ENCODE peak calls at places on chromosomes 3 and 15, in five cellular contexts. One of them, this sample, is unnamed.

GRCh38 chr3:38454884-38455638 is 1.4 kb downstream of the ACVR2B start:
- DNase-seq in dorsolateral prefrontal cortex: peak; percentile 79
- DNase-seq in Karpas-422: peak; percentile 48
- DNase-seq in upper lobe of right lung: peak; percentile 89
- DNase-seq in stomach: peak; percentile 87
- DNase-seq in this sample: peak; percentile 96

GRCh38 chr15:88615303-88616107 is 5.6 kb upstream of the AEN start:
- DNase-seq in stomach: peak; percentile 79
- DNase-seq in upper lobe of right lung: no peak
- DNase-seq in dorsolateral prefrontal cortex: no peak
- DNase-seq in Karpas-422: no peak
- DNase-seq in this sample: no peak

GRCh38 chr15:85607842-85608241 is 186.9 kb downstream of the KLHL25 start:
- DNase-seq in Karpas-422: no peak
- DNase-seq in stomach: no peak
- DNase-seq in dorsolateral prefrontal cortex: no peak
- DNase-seq in upper lobe of right lung: no peak
- DNase-seq in this sample: no peak

GRCh38 chr3:124834723-124835718 is 52.1 kb downstream of the ITGB5 start:
- DNase-seq in stomach: peak; percentile 80
- DNase-seq in Karpas-422: no peak
- DNase-seq in dorsolateral prefrontal cortex: peak; percentile 10
- DNase-seq in upper lobe of right lung: no peak
- DNase-seq in this sample: peak; percentile 86

GRCh38 chr3:158789592-158789991 is 12.3 kb upstream of the MFSD1 start:
- DNase-seq in Karpas-422: peak; percentile 58
- DNase-seq in dorsolateral prefrontal cortex: no peak
- DNase-seq in stomach: no peak
- DNase-seq in upper lobe of right lung: no peak
- DNase-seq in this sample: no peak

GRCh38 chr3:181712505-181713299 is 977 bp downstream of the SOX2 start:
- DNase-seq in dorsolateral prefrontal cortex: no peak
- DNase-seq in upper lobe of right lung: peak; percentile 61
- DNase-seq in Karpas-422: no peak
- DNase-seq in stomach: peak; percentile 39
- DNase-seq in this sample: peak; percentile 83

GRCh38 chr15:29631076-29632070 is 190.9 kb downstream of the TJP1 start:
- DNase-seq in stomach: no peak
- DNase-seq in dorsolateral prefrontal cortex: no peak
- DNase-seq in upper lobe of right lung: peak; percentile 67
- DNase-seq in Karpas-422: no peak
- DNase-seq in this sample: no peak

GRCh38 chr3:127961963-127962362 is 46.9 kb downstream of the KBTBD12 start:
- DNase-seq in Karpas-422: no peak
- DNase-seq in stomach: peak; percentile 37
- DNase-seq in dorsolateral prefrontal cortex: no peak
- DNase-seq in upper lobe of right lung: no peak
- DNase-seq in this sample: peak; percentile 56

GRCh38 chr3:40770046-40770445 is 245.3 kb downstream of the ZNF621 start:
- DNase-seq in dorsolateral prefrontal cortex: no peak
- DNase-seq in upper lobe of right lung: no peak
- DNase-seq in Karpas-422: no peak
- DNase-seq in stomach: no peak
- DNase-seq in this sample: no peak

GRCh38 chr3:104610730-104611652 is 755.7 kb upstream of the ALCAM start:
- DNase-seq in stomach: peak; percentile 49
- DNase-seq in Karpas-422: no peak
- DNase-seq in dorsolateral prefrontal cortex: no peak
- DNase-seq in upper lobe of right lung: no peak
- DNase-seq in this sample: no peak

GRCh38 chr15:70271422-70272088 is 173.8 kb upstream of the TLE3 start:
- DNase-seq in dorsolateral prefrontal cortex: no peak
- DNase-seq in upper lobe of right lung: no peak
- DNase-seq in Karpas-422: no peak
- DNase-seq in stomach: no peak
- DNase-seq in this sample: peak; percentile 81

GRCh38 chr15:73323374-73323955 is 45.3 kb downstream of the HCN4 start:
- DNase-seq in Karpas-422: no peak
- DNase-seq in dorsolateral prefrontal cortex: no peak
- DNase-seq in upper lobe of right lung: no peak
- DNase-seq in stomach: no peak
- DNase-seq in this sample: no peak
- H3K27ac ChIP-seq in Karpas-422: no peak overlapping the region
- H3K27ac ChIP-seq in dorsolateral prefrontal cortex: no peak overlapping the region
- H3K27ac ChIP-seq in upper lobe of right lung: no peak overlapping the region
- H3K27ac ChIP-seq in stomach: no peak overlapping the region
- H3K27ac ChIP-seq in this sample: no peak overlapping the region

GRCh38 chr3:71797455-71797854 is 12.5 kb upstream of the PROK2 start:
- DNase-seq in stomach: no peak
- DNase-seq in upper lobe of right lung: no peak
- DNase-seq in dorsolateral prefrontal cortex: no peak
- DNase-seq in Karpas-422: no peak
- DNase-seq in this sample: no peak

GRCh38 chr3:71800023-71800422 is 15.1 kb upstream of the PROK2 start:
- DNase-seq in dorsolateral prefrontal cortex: no peak
- DNase-seq in Karpas-422: no peak
- DNase-seq in stomach: no peak
- DNase-seq in upper lobe of right lung: no peak
- DNase-seq in this sample: no peak

GRCh38 chr3:71791634-71792033 is 6.7 kb upstream of the PROK2 start:
- DNase-seq in stomach: no peak
- DNase-seq in Karpas-422: no peak
- DNase-seq in upper lobe of right lung: no peak
- DNase-seq in dorsolateral prefrontal cortex: no peak
- DNase-seq in this sample: no peak

GRCh38 chr3:71801986-71802385 is 17.0 kb upstream of the PROK2 start:
- DNase-seq in stomach: no peak
- DNase-seq in upper lobe of right lung: no peak
- DNase-seq in Karpas-422: no peak
- DNase-seq in dorsolateral prefrontal cortex: no peak
- DNase-seq in this sample: no peak

DNA sequence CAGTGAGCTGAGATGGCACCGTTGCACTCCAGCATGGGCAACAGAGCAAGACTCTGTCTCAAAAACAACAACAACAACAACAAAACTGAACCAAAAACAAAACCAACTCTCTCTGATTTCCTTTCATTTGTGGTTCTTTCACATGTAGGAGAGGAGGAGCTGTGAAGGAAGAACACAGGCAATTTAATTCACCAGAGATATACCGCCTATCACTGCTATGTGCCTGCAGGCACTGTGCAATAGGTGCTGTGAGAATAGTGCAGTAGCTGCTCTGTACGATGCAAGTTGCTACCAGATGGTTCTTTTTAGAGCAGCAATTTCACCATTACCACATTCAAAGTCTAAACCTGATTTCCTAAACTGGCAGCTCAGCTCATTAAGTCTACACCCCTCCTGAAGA is 11.3 kb upstream of the PROK2 start:
- DNase-seq in stomach: no peak
- DNase-seq in upper lobe of right lung: no peak
- DNase-seq in dorsolateral prefrontal cortex: no peak
- DNase-seq in Karpas-422: no peak
- DNase-seq in this sample: no peak
- H3K27ac ChIP-seq in stomach: no peak overlapping the region
- H3K27ac ChIP-seq in upper lobe of right lung: no peak overlapping the region
- H3K27ac ChIP-seq in dorsolateral prefrontal cortex: no peak overlapping the region
- H3K27ac ChIP-seq in Karpas-422: no peak overlapping the region
- H3K27ac ChIP-seq in this sample: no peak overlapping the region

GRCh38 chr15:100684591-100684990 is 82.2 kb downstream of the ASB7 start:
- DNase-seq in dorsolateral prefrontal cortex: no peak
- DNase-seq in stomach: no peak
- DNase-seq in Karpas-422: no peak
- DNase-seq in upper lobe of right lung: peak; percentile 11
- DNase-seq in this sample: no peak

GRCh38 chr15:100687532-100688215 is 85.3 kb downstream of the ASB7 start:
- DNase-seq in dorsolateral prefrontal cortex: no peak
- DNase-seq in upper lobe of right lung: peak; percentile 20
- DNase-seq in Karpas-422: no peak
- DNase-seq in stomach: no peak
- DNase-seq in this sample: no peak

GRCh38 chr15:100686725-100687488 is 84.5 kb downstream of the ASB7 start:
- DNase-seq in stomach: no peak
- DNase-seq in Karpas-422: no peak
- DNase-seq in dorsolateral prefrontal cortex: no peak
- DNase-seq in upper lobe of right lung: no peak
- DNase-seq in this sample: no peak

GRCh38 chr15:100688549-100689120 is 86.2 kb downstream of the ASB7 start:
- DNase-seq in Karpas-422: no peak
- DNase-seq in dorsolateral prefrontal cortex: no peak
- DNase-seq in upper lobe of right lung: peak; percentile 28
- DNase-seq in stomach: no peak
- DNase-seq in this sample: no peak

DNA sequence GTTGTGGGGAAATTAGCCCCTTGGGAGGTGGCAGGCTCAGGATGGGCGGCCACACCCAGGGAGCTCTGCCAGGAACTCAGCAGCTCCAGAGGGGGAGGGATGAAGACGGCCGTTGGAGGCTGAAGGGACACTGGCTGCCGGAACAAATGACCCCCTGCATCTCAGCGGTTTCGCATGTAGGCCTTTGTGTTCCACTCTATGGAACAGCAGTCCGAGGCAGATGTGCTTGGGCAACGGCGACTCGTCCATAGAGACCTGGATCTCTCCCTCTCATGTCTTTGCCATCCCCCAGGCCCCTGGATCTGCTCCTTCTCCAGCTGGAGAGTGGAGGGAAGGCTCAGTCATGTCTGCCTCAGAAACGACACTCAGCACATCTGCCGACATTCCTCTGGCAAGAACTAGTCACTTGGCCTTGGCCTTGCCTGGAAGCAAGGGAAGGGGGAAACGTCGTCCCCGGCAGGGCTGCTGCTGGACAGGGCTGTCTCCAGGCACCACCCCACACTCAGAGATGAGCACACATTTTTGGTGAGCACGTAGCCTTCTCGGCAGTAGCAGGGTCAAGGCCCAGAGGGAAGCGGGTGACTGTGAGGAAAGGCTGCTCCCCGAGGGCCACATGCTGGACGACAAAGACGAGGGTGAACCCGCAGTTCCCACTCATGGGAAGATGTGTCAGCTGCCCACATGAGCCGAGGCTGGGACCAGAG is 83.8 kb downstream of the ASB7 start:
- DNase-seq in stomach: no peak
- DNase-seq in upper lobe of right lung: peak; percentile 57
- DNase-seq in Karpas-422: no peak
- DNase-seq in dorsolateral prefrontal cortex: no peak
- DNase-seq in this sample: no peak
- H3K27ac ChIP-seq in stomach: peak overlapping the region; percentile 64
- H3K27ac ChIP-seq in upper lobe of right lung: no peak overlapping the region
- H3K27ac ChIP-seq in Karpas-422: no peak overlapping the region
- H3K27ac ChIP-seq in dorsolateral prefrontal cortex: no peak overlapping the region
- H3K27ac ChIP-seq in this sample: no peak overlapping the region

DNA sequence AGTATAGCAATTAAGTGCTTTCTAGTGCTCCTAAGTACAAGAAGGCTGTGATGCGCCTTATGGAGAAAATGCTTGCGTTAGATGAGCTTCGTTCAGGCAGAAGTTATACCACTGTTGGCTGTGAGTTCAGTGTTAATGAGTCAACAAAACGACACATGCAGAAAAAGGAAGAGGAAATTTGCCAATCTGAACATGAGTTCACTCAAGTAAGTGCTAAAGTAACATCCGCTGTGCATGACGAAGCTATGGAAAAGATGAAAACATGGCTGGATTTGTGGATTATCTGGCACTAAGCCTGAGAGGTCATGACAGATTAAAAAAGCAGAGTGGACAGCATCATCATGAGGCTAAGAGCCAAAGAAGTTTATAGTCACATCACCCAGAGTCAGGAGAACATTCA is 36.9 kb downstream of the SH3BP5 start:
- DNase-seq in Karpas-422: no peak
- DNase-seq in dorsolateral prefrontal cortex: no peak
- DNase-seq in upper lobe of right lung: no peak
- DNase-seq in stomach: no peak
- DNase-seq in this sample: no peak
- H3K27ac ChIP-seq in Karpas-422: no peak overlapping the region
- H3K27ac ChIP-seq in dorsolateral prefrontal cortex: peak overlapping the region; percentile 22
- H3K27ac ChIP-seq in upper lobe of right lung: peak overlapping the region; percentile 66
- H3K27ac ChIP-seq in stomach: peak overlapping the region; percentile 59
- H3K27ac ChIP-seq in this sample: no peak overlapping the region

GRCh38 chr15:42069496-42070275 is 24.7 kb downstream of the PLA2G4D start:
- DNase-seq in Karpas-422: no peak
- DNase-seq in stomach: peak; percentile 23
- DNase-seq in dorsolateral prefrontal cortex: peak; percentile 72
- DNase-seq in upper lobe of right lung: no peak
- DNase-seq in this sample: no peak

GRCh38 chr15:42068601-42069000 is 25.8 kb downstream of the PLA2G4D start:
- DNase-seq in Karpas-422: no peak
- DNase-seq in stomach: peak; percentile 22
- DNase-seq in dorsolateral prefrontal cortex: no peak
- DNase-seq in upper lobe of right lung: no peak
- DNase-seq in this sample: no peak

GRCh38 chr15:42070966-42071350 is 23.4 kb downstream of the PLA2G4D start:
- DNase-seq in Karpas-422: no peak
- DNase-seq in dorsolateral prefrontal cortex: no peak
- DNase-seq in upper lobe of right lung: no peak
- DNase-seq in stomach: no peak
- DNase-seq in this sample: no peak

GRCh38 chr15:42070276-42070965 is 23.9 kb downstream of the PLA2G4D start:
- DNase-seq in dorsolateral prefrontal cortex: no peak
- DNase-seq in upper lobe of right lung: no peak
- DNase-seq in stomach: peak; percentile 23
- DNase-seq in Karpas-422: no peak
- DNase-seq in this sample: peak; percentile 34

GRCh38 chr15:42069025-42069424 is 25.3 kb downstream of the PLA2G4D start:
- DNase-seq in upper lobe of right lung: no peak
- DNase-seq in Karpas-422: no peak
- DNase-seq in dorsolateral prefrontal cortex: no peak
- DNase-seq in stomach: no peak
- DNase-seq in this sample: peak; percentile 55
- H3K27ac ChIP-seq in upper lobe of right lung: no peak overlapping the region
- H3K27ac ChIP-seq in Karpas-422: no peak overlapping the region
- H3K27ac ChIP-seq in dorsolateral prefrontal cortex: no peak overlapping the region
- H3K27ac ChIP-seq in stomach: no peak overlapping the region
- H3K27ac ChIP-seq in this sample: no peak overlapping the region

GRCh38 chr3:175150812-175151411 is 291.8 kb downstream of the NAALADL2 start:
- DNase-seq in dorsolateral prefrontal cortex: no peak
- DNase-seq in upper lobe of right lung: no peak
- DNase-seq in Karpas-422: no peak
- DNase-seq in stomach: no peak
- DNase-seq in this sample: peak; percentile 48
- H3K27ac ChIP-seq in dorsolateral prefrontal cortex: no peak overlapping the region
- H3K27ac ChIP-seq in upper lobe of right lung: no peak overlapping the region
- H3K27ac ChIP-seq in Karpas-422: no peak overlapping the region
- H3K27ac ChIP-seq in stomach: no peak overlapping the region
- H3K27ac ChIP-seq in this sample: no peak overlapping the region